ENCODE peak calls at places on chromosome 5, in five cellular contexts. J is Panc1; S is RWPE2; B is CD4-positive, alpha-beta T cell; U is sciatic nerve. N is an unnamed sample.

GRCh38 chr5:168317096-168317520 is 25.7 kb downstream of the WWC1 start:
- ATAC-seq in B (no peak), J (peak; percentile 35), U (no peak), S (peak; percentile 9), N (no peak)

GRCh38 chr5:178213003-178213449 is 8.7 kb downstream of the HNRNPAB start:
- ATAC-seq in S (peak; percentile 1), J (peak; percentile 8), U (no peak), B (no peak), N (no peak)

GRCh38 chr5:16557477-16557876 is 59.3 kb downstream of the RETREG1 start:
- ATAC-seq in U (peak; percentile 79), J (no peak), B (no peak), S (no peak), N (no peak)

GRCh38 chr5:148060309-148060708 is 3.5 kb upstream of the SPINK5 start:
- ATAC-seq in J (no peak), S (no peak), B (no peak), U (no peak), N (no peak)

GRCh38 chr5:80309871-80310665 is 9.7 kb upstream of the SPZ1 start:
- ATAC-seq in S (no peak), J (no peak), B (no peak), U (no peak), N (no peak)

GRCh38 chr5:52825826-52826225 is 38.1 kb downstream of the ITGA1 start:
- ATAC-seq in U (no peak), S (no peak), B (no peak), J (no peak), N (no peak)

GRCh38 chr5:78793907-78794687 is 145.5 kb upstream of the LHFPL2 start:
- ATAC-seq in B (no peak), J (no peak), U (no peak), S (no peak), N (no peak)

GRCh38 chr5:96259211-96259772 is 173.8 kb downstream of the PCSK1 start:
- ATAC-seq in U (peak; percentile 59), B (no peak), J (peak; percentile 67), S (peak; percentile 69), N (peak; percentile 46)

GRCh38 chr5:173602423-173602822 is 14.0 kb downstream of the BOD1 start:
- ATAC-seq in S (no peak), J (no peak), B (no peak), U (peak; percentile 71), N (no peak)

GRCh38 chr5:111722016-111722591 is 34.9 kb downstream of the NREP start:
- ATAC-seq in S (no peak), B (no peak), U (no peak), J (no peak), N (no peak)

GRCh38 chr5:86979801-86980510 is 287.7 kb upstream of the RASA1 start:
- ATAC-seq in J (no peak), B (no peak), U (peak; percentile 70), S (peak; percentile 95), N (peak; percentile 69)

N was measured in gastroesophageal sphincter.